ENCODE peak calls at places on chromosome 22, in ten cellular contexts. One of them, this sample, is unnamed.

GRCh38 chr22:36900880-36901279 is 12.5 kb upstream of the CSF2RB start:
- DNase-seq in fibroblast of villous mesenchyme: no peak
- DNase-seq in left ventricle myocardium inferior: no peak
- DNase-seq in colonic mucosa: no peak
- DNase-seq in suprapubic skin: no peak
- DNase-seq in choroid plexus epithelial cell: no peak
- DNase-seq in nephron progenitor cell: no peak
- DNase-seq in progenitor cell of endocrine pancreas: no peak
- DNase-seq in endodermal cell: peak
- DNase-seq in endothelial cell of umbilical vein: no peak
- DNase-seq in this sample: no peak

GRCh38 chr22:26751217-26751616 is 93.8 kb downstream of the MIAT start:
- DNase-seq in fibroblast of villous mesenchyme: no peak
- DNase-seq in left ventricle myocardium inferior: no peak
- DNase-seq in colonic mucosa: no peak
- DNase-seq in suprapubic skin: no peak
- DNase-seq in choroid plexus epithelial cell: peak
- DNase-seq in nephron progenitor cell: peak
- DNase-seq in progenitor cell of endocrine pancreas: no peak
- DNase-seq in endodermal cell: peak
- DNase-seq in endothelial cell of umbilical vein: peak
- DNase-seq in this sample: no peak

GRCh38 chr22:40547729-40548143 is 88.8 kb downstream of the MRTFA start:
- DNase-seq in fibroblast of villous mesenchyme: no peak
- DNase-seq in left ventricle myocardium inferior: no peak
- DNase-seq in colonic mucosa: no peak
- DNase-seq in suprapubic skin: no peak
- DNase-seq in choroid plexus epithelial cell: peak
- DNase-seq in nephron progenitor cell: no peak
- DNase-seq in progenitor cell of endocrine pancreas: no peak
- DNase-seq in endodermal cell: no peak
- DNase-seq in endothelial cell of umbilical vein: no peak
- DNase-seq in this sample: no peak

GRCh38 chr22:19959043-19959586 is 17.5 kb upstream of the TXNRD2 start:
- DNase-seq in fibroblast of villous mesenchyme: peak
- DNase-seq in left ventricle myocardium inferior: peak
- DNase-seq in colonic mucosa: peak
- DNase-seq in suprapubic skin: peak
- DNase-seq in choroid plexus epithelial cell: peak
- DNase-seq in nephron progenitor cell: peak
- DNase-seq in progenitor cell of endocrine pancreas: peak
- DNase-seq in endodermal cell: peak
- DNase-seq in endothelial cell of umbilical vein: peak
- DNase-seq in this sample: no peak

GRCh38 chr22:19748991-19749665 is 11.4 kb upstream of the TBX1 start:
- DNase-seq in fibroblast of villous mesenchyme: no peak
- DNase-seq in left ventricle myocardium inferior: no peak
- DNase-seq in colonic mucosa: no peak
- DNase-seq in suprapubic skin: no peak
- DNase-seq in choroid plexus epithelial cell: no peak
- DNase-seq in nephron progenitor cell: no peak
- DNase-seq in progenitor cell of endocrine pancreas: no peak
- DNase-seq in endodermal cell: no peak
- DNase-seq in endothelial cell of umbilical vein: no peak
- DNase-seq in this sample: no peak

GRCh38 chr22:36879775-36880174 is 19.0 kb downstream of the NCF4 start:
- DNase-seq in fibroblast of villous mesenchyme: no peak
- DNase-seq in left ventricle myocardium inferior: no peak
- DNase-seq in colonic mucosa: no peak
- DNase-seq in suprapubic skin: no peak
- DNase-seq in choroid plexus epithelial cell: no peak
- DNase-seq in nephron progenitor cell: no peak
- DNase-seq in progenitor cell of endocrine pancreas: no peak
- DNase-seq in endodermal cell: no peak
- DNase-seq in endothelial cell of umbilical vein: peak
- DNase-seq in this sample: no peak

GRCh38 chr22:18088825-18089568 is 11.2 kb downstream of the PEX26 start:
- DNase-seq in fibroblast of villous mesenchyme: no peak
- DNase-seq in left ventricle myocardium inferior: no peak
- DNase-seq in colonic mucosa: peak
- DNase-seq in suprapubic skin: no peak
- DNase-seq in choroid plexus epithelial cell: no peak
- DNase-seq in nephron progenitor cell: no peak
- DNase-seq in progenitor cell of endocrine pancreas: no peak
- DNase-seq in endodermal cell: no peak
- DNase-seq in endothelial cell of umbilical vein: no peak
- DNase-seq in this sample: no peak

GRCh38 chr22:38115423-38116205 is 5.1 kb upstream of the BAIAP2L2 start:
- DNase-seq in fibroblast of villous mesenchyme: no peak
- DNase-seq in left ventricle myocardium inferior: no peak
- DNase-seq in colonic mucosa: no peak
- DNase-seq in suprapubic skin: no peak
- DNase-seq in choroid plexus epithelial cell: no peak
- DNase-seq in nephron progenitor cell: no peak
- DNase-seq in progenitor cell of endocrine pancreas: no peak
- DNase-seq in endodermal cell: no peak
- DNase-seq in endothelial cell of umbilical vein: no peak
- DNase-seq in this sample: no peak

GRCh38 chr22:36636916-36637315 is 66.6 kb downstream of the CACNG2 start:
- DNase-seq in fibroblast of villous mesenchyme: no peak
- DNase-seq in left ventricle myocardium inferior: no peak
- DNase-seq in colonic mucosa: no peak
- DNase-seq in suprapubic skin: no peak
- DNase-seq in choroid plexus epithelial cell: no peak
- DNase-seq in nephron progenitor cell: no peak
- DNase-seq in progenitor cell of endocrine pancreas: no peak
- DNase-seq in endodermal cell: peak
- DNase-seq in endothelial cell of umbilical vein: no peak
- DNase-seq in this sample: no peak

GRCh38 chr22:23820748-23821211 is 18.0 kb downstream of the DERL3 start:
- DNase-seq in fibroblast of villous mesenchyme: no peak
- DNase-seq in left ventricle myocardium inferior: no peak
- DNase-seq in colonic mucosa: no peak
- DNase-seq in suprapubic skin: no peak
- DNase-seq in choroid plexus epithelial cell: no peak
- DNase-seq in nephron progenitor cell: no peak
- DNase-seq in progenitor cell of endocrine pancreas: no peak
- DNase-seq in endodermal cell: peak
- DNase-seq in endothelial cell of umbilical vein: no peak
- DNase-seq in this sample: no peak

GRCh38 chr22:30718938-30719337 is 24.3 kb downstream of the OSBP2 start:
- DNase-seq in fibroblast of villous mesenchyme: no peak
- DNase-seq in left ventricle myocardium inferior: no peak
- DNase-seq in colonic mucosa: no peak
- DNase-seq in suprapubic skin: peak
- DNase-seq in choroid plexus epithelial cell: no peak
- DNase-seq in nephron progenitor cell: no peak
- DNase-seq in progenitor cell of endocrine pancreas: no peak
- DNase-seq in endodermal cell: no peak
- DNase-seq in endothelial cell of umbilical vein: no peak
- DNase-seq in this sample: no peak

GRCh38 chr22:43186272-43187170 is at the start of gene TTLL12:
- DNase-seq in fibroblast of villous mesenchyme: peak
- DNase-seq in left ventricle myocardium inferior: peak
- DNase-seq in colonic mucosa: no peak
- DNase-seq in suprapubic skin: no peak
- DNase-seq in choroid plexus epithelial cell: peak
- DNase-seq in nephron progenitor cell: peak
- DNase-seq in progenitor cell of endocrine pancreas: peak
- DNase-seq in endodermal cell: peak
- DNase-seq in endothelial cell of umbilical vein: peak
- DNase-seq in this sample: peak

GRCh38 chr22:37566903-37567798 is 6.9 kb downstream of the CDC42EP1 start:
- DNase-seq in fibroblast of villous mesenchyme: peak
- DNase-seq in left ventricle myocardium inferior: peak
- DNase-seq in colonic mucosa: peak
- DNase-seq in suprapubic skin: peak
- DNase-seq in choroid plexus epithelial cell: peak
- DNase-seq in nephron progenitor cell: peak
- DNase-seq in progenitor cell of endocrine pancreas: peak
- DNase-seq in endodermal cell: peak
- DNase-seq in endothelial cell of umbilical vein: peak
- DNase-seq in this sample: peak

GRCh38 chr22:37607010-37607911 is 1.4 kb upstream of the GGA1 start:
- DNase-seq in fibroblast of villous mesenchyme: peak
- DNase-seq in left ventricle myocardium inferior: peak
- DNase-seq in colonic mucosa: peak
- DNase-seq in suprapubic skin: peak
- DNase-seq in choroid plexus epithelial cell: peak
- DNase-seq in nephron progenitor cell: peak
- DNase-seq in progenitor cell of endocrine pancreas: peak
- DNase-seq in endodermal cell: peak
- DNase-seq in endothelial cell of umbilical vein: peak
- DNase-seq in this sample: peak

GRCh38 chr22:37704645-37705044 is 7.8 kb downstream of the TRIOBP start:
- DNase-seq in fibroblast of villous mesenchyme: no peak
- DNase-seq in left ventricle myocardium inferior: no peak
- DNase-seq in colonic mucosa: no peak
- DNase-seq in suprapubic skin: no peak
- DNase-seq in choroid plexus epithelial cell: no peak
- DNase-seq in nephron progenitor cell: no peak
- DNase-seq in progenitor cell of endocrine pancreas: no peak
- DNase-seq in endodermal cell: no peak
- DNase-seq in endothelial cell of umbilical vein: no peak
- DNase-seq in this sample: no peak

GRCh38 chr22:26050079-26050478 is 119.2 kb upstream of the SEZ6L start:
- DNase-seq in fibroblast of villous mesenchyme: no peak
- DNase-seq in left ventricle myocardium inferior: no peak
- DNase-seq in colonic mucosa: no peak
- DNase-seq in suprapubic skin: no peak
- DNase-seq in choroid plexus epithelial cell: no peak
- DNase-seq in nephron progenitor cell: no peak
- DNase-seq in progenitor cell of endocrine pancreas: no peak
- DNase-seq in endodermal cell: no peak
- DNase-seq in endothelial cell of umbilical vein: no peak
- DNase-seq in this sample: no peak

GRCh38 chr22:44407404-44408226 is 90.4 kb downstream of the RTL6 start:
- DNase-seq in fibroblast of villous mesenchyme: no peak
- DNase-seq in left ventricle myocardium inferior: peak
- DNase-seq in colonic mucosa: no peak
- DNase-seq in suprapubic skin: peak
- DNase-seq in choroid plexus epithelial cell: no peak
- DNase-seq in nephron progenitor cell: no peak
- DNase-seq in progenitor cell of endocrine pancreas: no peak
- DNase-seq in endodermal cell: no peak
- DNase-seq in endothelial cell of umbilical vein: no peak
- DNase-seq in this sample: no peak

GRCh38 chr22:26168199-26168915 is 905 bp upstream of the SEZ6L start:
- DNase-seq in fibroblast of villous mesenchyme: no peak
- DNase-seq in left ventricle myocardium inferior: no peak
- DNase-seq in colonic mucosa: no peak
- DNase-seq in suprapubic skin: no peak
- DNase-seq in choroid plexus epithelial cell: no peak
- DNase-seq in nephron progenitor cell: peak
- DNase-seq in progenitor cell of endocrine pancreas: no peak
- DNase-seq in endodermal cell: peak
- DNase-seq in endothelial cell of umbilical vein: no peak
- DNase-seq in this sample: no peak

GRCh38 chr22:31818481-31819392 is 64.9 kb downstream of the DEPDC5 start:
- DNase-seq in fibroblast of villous mesenchyme: peak
- DNase-seq in left ventricle myocardium inferior: no peak
- DNase-seq in colonic mucosa: no peak
- DNase-seq in suprapubic skin: no peak
- DNase-seq in choroid plexus epithelial cell: peak
- DNase-seq in nephron progenitor cell: no peak
- DNase-seq in progenitor cell of endocrine pancreas: no peak
- DNase-seq in endodermal cell: no peak
- DNase-seq in endothelial cell of umbilical vein: no peak
- DNase-seq in this sample: no peak
- TF ChIP-seq CTCF in fibroblast of villous mesenchyme: no peak
- TF ChIP-seq CTCF in left ventricle myocardium inferior: no peak
- TF ChIP-seq CTCF in colonic mucosa: no peak
- TF ChIP-seq CTCF in suprapubic skin: no peak
- TF ChIP-seq CTCF in choroid plexus epithelial cell: peak
- TF ChIP-seq CTCF in nephron progenitor cell: no peak
- TF ChIP-seq CTCF in progenitor cell of endocrine pancreas: no peak
- TF ChIP-seq CTCF in endodermal cell: no peak
- TF ChIP-seq CTCF in endothelial cell of umbilical vein: no peak
- TF ChIP-seq CTCF in this sample: no peak

DNA sequence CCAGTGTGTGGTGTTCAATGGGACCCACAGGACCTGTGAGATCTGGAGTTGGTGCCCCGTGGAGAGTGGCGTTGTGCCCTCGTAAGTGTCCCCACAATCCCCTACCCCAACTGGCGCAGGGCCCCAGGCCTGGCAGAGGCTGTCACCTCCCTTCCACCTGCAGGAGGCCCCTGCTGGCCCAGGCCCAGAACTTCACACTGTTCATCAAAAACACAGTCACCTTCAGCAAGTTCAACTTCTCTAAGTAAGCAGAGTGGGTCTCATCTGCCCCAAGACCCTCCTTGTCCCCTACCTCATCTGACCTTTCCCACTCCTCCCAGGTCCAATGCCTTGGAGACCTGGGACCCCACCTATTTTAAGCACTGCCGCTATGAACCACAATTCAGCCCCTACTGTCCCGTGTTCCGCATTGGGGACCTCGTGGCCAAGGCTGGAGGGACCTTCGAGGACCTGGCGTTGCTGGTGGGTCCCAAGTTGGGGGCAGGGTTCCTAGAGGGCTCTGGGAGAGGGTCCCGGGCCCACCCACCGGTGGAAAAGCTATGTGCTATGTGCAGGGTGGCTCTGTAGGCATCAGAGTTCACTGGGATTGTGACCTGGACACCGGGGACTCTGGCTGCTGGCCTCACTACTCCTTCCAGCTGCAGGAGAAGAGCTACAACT is 8.1 kb downstream of the P2RX6 start:
- DNase-seq in fibroblast of villous mesenchyme: no peak
- DNase-seq in left ventricle myocardium inferior: no peak
- DNase-seq in colonic mucosa: no peak
- DNase-seq in suprapubic skin: no peak
- DNase-seq in choroid plexus epithelial cell: no peak
- DNase-seq in nephron progenitor cell: no peak
- DNase-seq in progenitor cell of endocrine pancreas: no peak
- DNase-seq in endodermal cell: peak
- DNase-seq in endothelial cell of umbilical vein: no peak
- DNase-seq in this sample: no peak
- TF ChIP-seq CTCF in fibroblast of villous mesenchyme: no peak
- TF ChIP-seq CTCF in left ventricle myocardium inferior: no peak
- TF ChIP-seq CTCF in colonic mucosa: no peak
- TF ChIP-seq CTCF in suprapubic skin: no peak
- TF ChIP-seq CTCF in choroid plexus epithelial cell: no peak
- TF ChIP-seq CTCF in nephron progenitor cell: no peak
- TF ChIP-seq CTCF in progenitor cell of endocrine pancreas: peak
- TF ChIP-seq CTCF in endodermal cell: peak
- TF ChIP-seq CTCF in endothelial cell of umbilical vein: no peak
- TF ChIP-seq CTCF in this sample: no peak

GRCh38 chr22:50503475-50504145 is 3.9 kb downstream of the LMF2 start:
- DNase-seq in fibroblast of villous mesenchyme: no peak
- DNase-seq in left ventricle myocardium inferior: no peak
- DNase-seq in colonic mucosa: no peak
- DNase-seq in suprapubic skin: peak
- DNase-seq in choroid plexus epithelial cell: no peak
- DNase-seq in nephron progenitor cell: no peak
- DNase-seq in progenitor cell of endocrine pancreas: no peak
- DNase-seq in endodermal cell: peak
- DNase-seq in endothelial cell of umbilical vein: no peak
- DNase-seq in this sample: no peak
- TF ChIP-seq CTCF in fibroblast of villous mesenchyme: peak
- TF ChIP-seq CTCF in left ventricle myocardium inferior: no peak
- TF ChIP-seq CTCF in colonic mucosa: no peak
- TF ChIP-seq CTCF in suprapubic skin: no peak
- TF ChIP-seq CTCF in choroid plexus epithelial cell: no peak
- TF ChIP-seq CTCF in nephron progenitor cell: no peak
- TF ChIP-seq CTCF in progenitor cell of endocrine pancreas: no peak
- TF ChIP-seq CTCF in endodermal cell: no peak
- TF ChIP-seq CTCF in endothelial cell of umbilical vein: peak
- TF ChIP-seq CTCF in this sample: no peak

GRCh38 chr22:47064416-47064815 is 302.0 kb downstream of the TBC1D22A start:
- DNase-seq in fibroblast of villous mesenchyme: no peak
- DNase-seq in left ventricle myocardium inferior: no peak
- DNase-seq in colonic mucosa: no peak
- DNase-seq in suprapubic skin: no peak
- DNase-seq in choroid plexus epithelial cell: no peak
- DNase-seq in nephron progenitor cell: no peak
- DNase-seq in progenitor cell of endocrine pancreas: no peak
- DNase-seq in endodermal cell: peak
- DNase-seq in endothelial cell of umbilical vein: no peak
- DNase-seq in this sample: no peak
- TF ChIP-seq CTCF in fibroblast of villous mesenchyme: no peak
- TF ChIP-seq CTCF in left ventricle myocardium inferior: no peak
- TF ChIP-seq CTCF in colonic mucosa: no peak
- TF ChIP-seq CTCF in suprapubic skin: no peak
- TF ChIP-seq CTCF in choroid plexus epithelial cell: no peak
- TF ChIP-seq CTCF in nephron progenitor cell: no peak
- TF ChIP-seq CTCF in progenitor cell of endocrine pancreas: no peak
- TF ChIP-seq CTCF in endodermal cell: peak
- TF ChIP-seq CTCF in endothelial cell of umbilical vein: no peak
- TF ChIP-seq CTCF in this sample: no peak

This sample was measured in GM20000.